ENCODE peak calls at places on chromosomes 1 and 21, in six cellular contexts. C, H, M, Y, J and I are unnamed samples.

GRCh38 chr1:236066828-236067386 is 2.0 kb upstream of the NID1 start:
- DNase-seq in C (peak; percentile 36), H (no peak), M (peak; percentile 73), Y (no peak), J (peak; percentile 49), I (peak; percentile 89)

GRCh38 chr1:24544239-24544638 is 11.6 kb upstream of the NCMAP start:
- DNase-seq in C (no peak), H (no peak), M (no peak), Y (no peak), J (no peak), I (no peak)

GRCh38 chr1:113783254-113784103 is 24.2 kb upstream of the PHTF1 start:
- DNase-seq in C (no peak), H (no peak), M (peak; percentile 31), Y (no peak), J (peak; percentile 36), I (no peak)

GRCh38 chr21:43602277-43603229 is 56.7 kb downstream of the HSF2BP start:
- DNase-seq in C (no peak), H (no peak), M (no peak), Y (no peak), J (no peak), I (no peak)

GRCh38 chr1:223276029-223276428 is 87.9 kb downstream of the SUSD4 start:
- DNase-seq in C (no peak), H (no peak), M (no peak), Y (no peak), J (no peak), I (no peak)

GRCh38 chr1:56838726-56839125 is 15.9 kb upstream of the C8A start:
- DNase-seq in C (no peak), H (no peak), M (no peak), Y (no peak), J (no peak), I (no peak)

GRCh38 chr21:14981246-14981645 is 83.6 kb downstream of the NRIP1 start:
- DNase-seq in C (no peak), H (no peak), M (no peak), Y (no peak), J (no peak), I (no peak)

GRCh38 chr21:33736569-33736968 is 94.3 kb downstream of the ITSN1 start:
- DNase-seq in C (no peak), H (no peak), M (no peak), Y (no peak), J (no peak), I (no peak)

GRCh38 chr1:51093566-51093965 is 8.5 kb upstream of the C1orf185 start:
- DNase-seq in C (no peak), H (no peak), M (no peak), Y (no peak), J (no peak), I (no peak)

GRCh38 chr1:6688757-6689156 is 12.9 kb downstream of the DNAJC11 start:
- DNase-seq in C (no peak), H (no peak), M (no peak), Y (no peak), J (no peak), I (no peak)

GRCh38 chr1:186375152-186375928 is at the start of the genes ODR4 and TPR:
- DNase-seq in C (peak; percentile 97), H (peak; percentile 99), M (peak; percentile 98), Y (peak; percentile 99), J (peak; percentile 98), I (peak; percentile 99)

GRCh38 chr1:4476394-4476793 is 178.0 kb upstream of the AJAP1 start:
- DNase-seq in C (no peak), H (no peak), M (no peak), Y (no peak), J (no peak), I (no peak)

GRCh38 chr1:203156280-203156679 is 19.3 kb downstream of the MYBPH start:
- DNase-seq in C (no peak), H (no peak), M (no peak), Y (no peak), J (no peak), I (no peak)

GRCh38 chr1:1631793-1632420 is at the start of gene MMP23B:
- DNase-seq in C (no peak), H (peak; percentile 78), M (no peak), Y (peak; percentile 89), J (peak; percentile 30), I (peak; percentile 66)

GRCh38 chr1:14095001-14095400 is 395.0 kb downstream of the PRDM2 start:
- DNase-seq in C (no peak), H (peak; percentile 64), M (no peak), Y (no peak), J (no peak), I (no peak)

GRCh38 chr1:234944439-234945369 is 183.9 kb downstream of the TOMM20 start:
- DNase-seq in C (no peak), H (no peak), M (no peak), Y (no peak), J (no peak), I (no peak)

GRCh38 chr1:24295547-24295946 is 23.6 kb upstream of the GRHL3 start:
- DNase-seq in C (no peak), H (no peak), M (no peak), Y (no peak), J (no peak), I (no peak)

GRCh38 chr1:30407030-30407861 is 316.1 kb downstream of the MATN1 start:
- DNase-seq in C (no peak), H (peak; percentile 11), M (no peak), Y (no peak), J (no peak), I (peak; percentile 50)
- H3K9me3 ChIP-seq in C (no peaks in the 10 kb centered on the region), H (no peaks in the 10 kb centered on the region), M (no peaks in the 10 kb centered on the region), Y (no peaks in the 10 kb centered on the region), J (no peaks in the 10 kb centered on the region), I (no peaks in the 10 kb centered on the region)

DNA sequence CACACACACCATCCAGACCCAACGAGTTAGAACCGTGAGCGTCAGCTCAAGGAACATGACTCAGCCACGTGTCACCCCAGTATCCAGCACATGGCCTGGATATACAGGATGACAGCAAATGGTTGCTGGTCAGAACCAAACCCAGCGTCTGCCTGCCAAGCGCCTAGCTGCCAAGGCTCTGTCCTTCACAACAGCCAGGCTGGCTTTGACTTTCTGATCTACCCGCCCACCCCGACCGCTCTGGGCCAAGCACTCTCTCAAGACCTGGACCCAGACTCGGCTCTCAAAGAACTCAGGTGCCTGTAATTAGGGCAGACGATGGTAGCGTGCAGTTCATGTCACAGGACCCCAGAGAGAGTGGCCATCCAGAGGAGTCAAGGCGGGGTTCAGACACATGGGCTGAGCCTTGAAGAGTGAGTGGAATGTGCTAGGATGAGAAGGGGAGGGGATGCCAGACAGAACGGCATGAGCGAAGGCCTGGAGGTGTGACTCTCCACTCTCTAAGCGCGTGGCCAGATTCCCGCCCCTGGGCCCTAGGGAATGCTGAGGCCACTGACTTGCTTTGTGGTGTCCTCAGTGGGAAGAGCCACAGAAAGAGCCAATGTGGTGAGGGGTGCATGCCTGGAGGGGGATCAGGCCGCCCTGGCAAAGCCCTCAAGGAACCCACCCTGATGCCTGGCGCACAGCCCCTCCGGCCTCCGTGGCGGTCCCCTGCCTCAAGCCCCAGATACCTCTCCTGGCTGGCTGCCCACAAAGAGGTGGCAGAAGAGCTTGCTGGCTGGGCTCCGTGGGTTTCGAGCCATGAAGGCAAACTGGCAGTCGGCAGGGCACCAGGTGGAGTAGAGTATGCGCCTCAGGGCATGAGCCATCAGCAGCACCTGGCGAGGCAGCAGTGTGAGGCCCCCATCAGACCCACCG is 7.1 kb downstream of the SH2D5 start:
- DNase-seq in C (peak; percentile 8), H (no peak), M (no peak), Y (no peak), J (no peak), I (no peak)
- H3K27ac ChIP-seq in C (no peak overlapping the region), H (no peak overlapping the region), M (no peak overlapping the region), Y (no peak overlapping the region), J (no peak overlapping the region), I (no peak overlapping the region)

GRCh38 chr1:91789273-91789997 is 96.5 kb downstream of the TGFBR3 start:
- DNase-seq in C (no peak), H (no peak), M (no peak), Y (no peak), J (no peak), I (no peak)
- H3K4me1 ChIP-seq in C (peaks cover 75% of the 10 kb centered on the region), H (peaks cover 46% of the 10 kb centered on the region), M (peaks cover 52% of the 10 kb centered on the region), Y (peaks cover 37% of the 10 kb centered on the region), J (peaks cover 18% of the 10 kb centered on the region), I (no peaks in the 10 kb centered on the region)

DNA sequence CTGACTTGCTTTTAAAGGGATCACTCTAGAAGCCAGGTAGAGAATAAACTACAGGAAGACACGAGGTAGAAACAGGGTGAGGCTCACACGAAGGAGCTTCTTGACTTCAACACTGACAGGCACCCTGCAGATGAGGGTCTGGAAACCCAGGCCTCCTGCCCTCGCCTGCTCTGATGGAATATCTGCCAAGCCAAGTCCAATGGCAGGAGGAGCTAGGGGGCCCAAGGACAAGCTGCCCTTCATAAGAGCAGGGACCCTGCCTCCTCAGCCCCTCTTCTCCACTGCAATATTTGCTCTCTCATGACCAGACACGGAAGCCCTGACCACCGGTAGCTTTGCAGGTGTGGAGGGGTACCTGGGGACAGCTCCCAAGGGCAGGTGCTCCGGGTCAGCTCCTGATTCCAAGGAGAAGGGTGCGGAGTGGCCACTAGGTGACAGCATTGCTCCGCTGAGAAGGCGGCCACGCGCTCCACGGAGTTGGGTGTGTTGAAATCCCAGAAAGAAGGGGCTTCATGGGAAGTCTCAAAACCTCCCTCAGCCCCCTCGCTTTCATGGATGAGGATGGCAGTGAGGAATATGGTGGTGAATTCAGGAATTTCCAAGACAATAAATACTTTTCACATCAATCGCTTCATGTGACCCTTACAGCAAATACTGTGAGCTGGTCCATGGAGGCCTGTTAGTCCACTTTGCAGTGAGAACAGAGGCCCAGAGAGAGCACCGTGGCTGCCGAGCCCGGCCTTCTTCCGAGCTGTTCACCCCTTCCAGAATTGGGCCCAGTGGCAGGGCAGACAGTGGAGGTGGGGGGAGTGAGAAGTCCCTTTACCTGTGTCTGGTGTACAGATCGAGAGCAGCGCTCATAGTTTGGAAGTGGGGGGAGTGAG is 33.2 kb upstream of the PAX7 start:
- DNase-seq in C (peak; percentile 34), H (peak; percentile 82), M (peak; percentile 32), Y (peak; percentile 80), J (peak; percentile 49), I (peak; percentile 38)
- H3K9me3 ChIP-seq in C (no peaks in the 10 kb centered on the region), H (no peaks in the 10 kb centered on the region), M (no peaks in the 10 kb centered on the region), Y (no peaks in the 10 kb centered on the region), J (no peaks in the 10 kb centered on the region), I (no peaks in the 10 kb centered on the region)

GRCh38 chr1:233368106-233368783 is 40.7 kb downstream of the MAP3K21 start:
- DNase-seq in C (no peak), H (no peak), M (no peak), Y (no peak), J (no peak), I (no peak)
- H3K27ac ChIP-seq in C (no peak overlapping the region), H (no peak overlapping the region), M (no peak overlapping the region), Y (peak overlapping the region; percentile 1), J (peak overlapping the region; percentile 70), I (no peak overlapping the region)

DNA sequence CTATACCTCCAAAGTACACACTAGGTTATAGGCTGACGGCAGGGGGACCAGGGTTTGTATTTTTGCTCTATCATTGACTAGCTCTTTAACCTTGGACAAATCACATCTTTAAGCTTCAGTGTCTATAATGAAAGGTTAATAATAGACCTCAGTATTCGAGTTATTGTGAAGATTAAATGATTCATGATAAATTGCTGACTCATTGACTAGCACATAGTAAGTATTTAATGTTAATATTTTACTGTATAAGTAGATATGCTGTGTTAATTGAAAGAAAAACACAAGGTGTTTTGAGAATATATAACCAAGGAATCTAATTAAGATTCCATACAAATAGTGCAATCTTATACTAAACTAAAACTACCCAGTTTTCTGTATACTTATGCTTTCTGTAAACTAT is 1267.6 kb upstream of the ADGRL2 start:
- DNase-seq in C (no peak), H (no peak), M (no peak), Y (no peak), J (no peak), I (no peak)
- H3K4me1 ChIP-seq in C (peaks cover 14% of the 10 kb centered on the region), H (peaks cover 59% of the 10 kb centered on the region), M (no peaks in the 10 kb centered on the region), Y (no peaks in the 10 kb centered on the region), J (no peaks in the 10 kb centered on the region), I (no peaks in the 10 kb centered on the region)

GRCh38 chr1:232130815-232131474 is 499.0 kb downstream of the SIPA1L2 start:
- DNase-seq in C (no peak), H (no peak), M (no peak), Y (no peak), J (no peak), I (no peak)
- H3K9me3 ChIP-seq in C (no peaks in the 10 kb centered on the region), H (no peaks in the 10 kb centered on the region), M (no peaks in the 10 kb centered on the region), Y (no peaks in the 10 kb centered on the region), J (no peaks in the 10 kb centered on the region), I (peaks cover 3% of the 10 kb centered on the region)